ENCODE peak calls at places on chromosome 1, in eight cellular contexts. Z is GM12865; V is central memory CD4-positive, alpha-beta T cell; G is H4; E is GM13977; F is activated CD8-positive, alpha-beta memory T cell treated with anti-CD3 and anti-CD28 coated beads for 4 hours; R is adrenal gland; W is effector CD4-positive, alpha-beta T cell. D is an unnamed sample.

GRCh38 chr1:38029081-38029681 is 16.6 kb downstream of the UTP11 start:
- DNase-seq in Z (no peak), V (no peak), G (no peak), E (peak), F (no peak), R (peak), W (no peak), D (no peak)

GRCh38 chr1:30514137-30514654 is 209.2 kb downstream of the MATN1 start:
- DNase-seq in Z (no peak), V (no peak), G (no peak), E (no peak), F (no peak), R (no peak), W (no peak), D (no peak)

GRCh38 chr1:77687519-77687906 is 5.1 kb upstream of the ZZZ3 start:
- DNase-seq in Z (no peak), V (no peak), G (no peak), E (no peak), F (no peak), R (peak), W (no peak), D (no peak)

GRCh38 chr1:235069577-235070563 is 58.8 kb downstream of the TOMM20 start:
- DNase-seq in Z (no peak), V (no peak), G (peak), E (no peak), F (no peak), R (peak), W (no peak), D (no peak)

GRCh38 chr1:63906053-63906704 is 132.4 kb downstream of the ROR1 start:
- DNase-seq in Z (no peak), V (no peak), G (no peak), E (no peak), F (no peak), R (no peak), W (no peak), D (no peak)

GRCh38 chr1:179774033-179774432 is 30.9 kb downstream of the FAM163A start:
- DNase-seq in Z (peak), V (no peak), G (no peak), E (no peak), F (no peak), R (no peak), W (no peak), D (no peak)

GRCh38 chr1:208885046-208885445 is 640.9 kb upstream of the PLXNA2 start:
- DNase-seq in Z (no peak), V (no peak), G (no peak), E (no peak), F (no peak), R (no peak), W (no peak), D (no peak)

GRCh38 chr1:221456918-221457317 is 285.0 kb downstream of the DUSP10 start:
- DNase-seq in Z (no peak), V (no peak), G (no peak), E (no peak), F (no peak), R (no peak), W (no peak), D (no peak)

GRCh38 chr1:1925437-1926345 is 6.6 kb upstream of the TMEM52 start:
- DNase-seq in Z (no peak), V (no peak), G (no peak), E (no peak), F (no peak), R (no peak), W (no peak), D (no peak)

GRCh38 chr1:56557746-56558145 is 21.6 kb downstream of the PLPP3 start:
- DNase-seq in Z (no peak), V (no peak), G (no peak), E (no peak), F (no peak), R (no peak), W (no peak), D (no peak)

GRCh38 chr1:247079141-247079874 is 697 bp upstream of the ZNF670 start:
- DNase-seq in Z (no peak), V (peak), G (no peak), E (peak), F (no peak), R (no peak), W (no peak), D (peak)

GRCh38 chr1:25657786-25658760 is 41.5 kb downstream of the MAN1C1 start:
- DNase-seq in Z (no peak), V (no peak), G (no peak), E (no peak), F (no peak), R (no peak), W (no peak), D (no peak)

GRCh38 chr1:48644190-48644930 is 132.3 kb downstream of the BEND5 start:
- DNase-seq in Z (no peak), V (no peak), G (no peak), E (no peak), F (no peak), R (no peak), W (no peak), D (no peak)

GRCh38 chr1:32500387-32501209 is 35.7 kb downstream of the ZBTB8B start:
- DNase-seq in Z (peak), V (no peak), G (peak), E (peak), F (no peak), R (peak), W (no peak), D (peak)

GRCh38 chr1:43552813-43553212 is 22.1 kb downstream of the PTPRF start:
- DNase-seq in Z (no peak), V (no peak), G (peak), E (no peak), F (no peak), R (peak), W (no peak), D (no peak)

GRCh38 chr1:21909286-21909759 is 27.8 kb downstream of the HSPG2 start:
- DNase-seq in Z (no peak), V (no peak), G (no peak), E (no peak), F (no peak), R (peak), W (no peak), D (no peak)